ENCODE peak calls at places on chromosome 11, in seven cellular contexts. One of them, this sample, is unnamed. For H3K36me3, the result is how much of the 10 kb centered on the place peaks cover.

GRCh38 chr11:116499396-116500001 is 273.3 kb downstream of the BUD13 start:
- DNase-seq in colonic mucosa: peak
- DNase-seq in HCT116: peak
- DNase-seq in lung: peak
- DNase-seq in HepG2: peak
- DNase-seq in pancreas: peak
- DNase-seq in psoas muscle: peak
- DNase-seq in this sample: no peak

GRCh38 chr11:47847537-47847891 is 636 bp downstream of the NUP160 start:
- DNase-seq in lung: no peak
- DNase-seq in colonic mucosa: no peak
- DNase-seq in HCT116: no peak
- DNase-seq in psoas muscle: no peak
- DNase-seq in HepG2: no peak
- DNase-seq in pancreas: no peak
- DNase-seq in this sample: no peak

GRCh38 chr11:40290031-40290650 is 1169.3 kb downstream of the LRRC4C start:
- DNase-seq in HCT116: no peak
- DNase-seq in lung: no peak
- DNase-seq in HepG2: no peak
- DNase-seq in pancreas: no peak
- DNase-seq in psoas muscle: no peak
- DNase-seq in colonic mucosa: no peak
- DNase-seq in this sample: no peak

GRCh38 chr11:79493555-79494171 is 52.8 kb upstream of the TENM4 start:
- DNase-seq in HepG2: peak
- DNase-seq in colonic mucosa: peak
- DNase-seq in psoas muscle: peak
- DNase-seq in HCT116: peak
- DNase-seq in lung: peak
- DNase-seq in pancreas: peak
- DNase-seq in this sample: peak

GRCh38 chr11:115276799-115277198 is 227.4 kb downstream of the CADM1 start:
- DNase-seq in HepG2: no peak
- DNase-seq in HCT116: no peak
- DNase-seq in lung: no peak
- DNase-seq in pancreas: no peak
- DNase-seq in colonic mucosa: no peak
- DNase-seq in psoas muscle: no peak
- DNase-seq in this sample: no peak

GRCh38 chr11:12832828-12833227 is 158.6 kb downstream of the TEAD1 start:
- DNase-seq in HCT116: no peak
- DNase-seq in colonic mucosa: no peak
- DNase-seq in pancreas: no peak
- DNase-seq in HepG2: no peak
- DNase-seq in lung: no peak
- DNase-seq in psoas muscle: no peak
- DNase-seq in this sample: no peak

GRCh38 chr11:11043676-11044075 is 185.8 kb upstream of the ZBED5 start:
- DNase-seq in HepG2: no peak
- DNase-seq in psoas muscle: no peak
- DNase-seq in pancreas: no peak
- DNase-seq in colonic mucosa: no peak
- DNase-seq in lung: no peak
- DNase-seq in HCT116: no peak
- DNase-seq in this sample: no peak

GRCh38 chr11:6647282-6647679 is 8.3 kb downstream of the DCHS1 start:
- DNase-seq in psoas muscle: no peak
- DNase-seq in colonic mucosa: peak
- DNase-seq in HepG2: no peak
- DNase-seq in pancreas: no peak
- DNase-seq in HCT116: no peak
- DNase-seq in lung: no peak
- DNase-seq in this sample: no peak

GRCh38 chr11:85385561-85385960 is 241.6 kb downstream of the DLG2 start:
- DNase-seq in psoas muscle: no peak
- DNase-seq in colonic mucosa: no peak
- DNase-seq in HCT116: no peak
- DNase-seq in HepG2: no peak
- DNase-seq in pancreas: no peak
- DNase-seq in lung: no peak
- DNase-seq in this sample: no peak

GRCh38 chr11:72075109-72075508 is 5.2 kb downstream of the NUMA1 start:
- DNase-seq in lung: no peak
- DNase-seq in pancreas: no peak
- DNase-seq in colonic mucosa: no peak
- DNase-seq in HCT116: no peak
- DNase-seq in HepG2: no peak
- DNase-seq in psoas muscle: no peak
- DNase-seq in this sample: no peak

GRCh38 chr11:13271060-13271693 is 6.4 kb upstream of the BMAL1 start:
- DNase-seq in lung: no peak
- DNase-seq in HepG2: no peak
- DNase-seq in colonic mucosa: peak
- DNase-seq in pancreas: no peak
- DNase-seq in psoas muscle: no peak
- DNase-seq in HCT116: no peak
- DNase-seq in this sample: no peak

GRCh38 chr11:87445002-87445401 is 407.3 kb downstream of the TMEM135 start:
- DNase-seq in HepG2: no peak
- DNase-seq in psoas muscle: no peak
- DNase-seq in HCT116: no peak
- DNase-seq in lung: no peak
- DNase-seq in colonic mucosa: no peak
- DNase-seq in pancreas: no peak
- DNase-seq in this sample: no peak

GRCh38 chr11:48055292-48056132 is 75.2 kb downstream of the PTPRJ start:
- DNase-seq in colonic mucosa: peak
- DNase-seq in pancreas: no peak
- DNase-seq in HepG2: peak
- DNase-seq in psoas muscle: no peak
- DNase-seq in lung: peak
- DNase-seq in HCT116: no peak
- DNase-seq in this sample: peak

GRCh38 chr11:48081151-48082010 is 101.0 kb downstream of the PTPRJ start:
- DNase-seq in lung: peak
- DNase-seq in psoas muscle: peak
- DNase-seq in HCT116: no peak
- DNase-seq in colonic mucosa: no peak
- DNase-seq in pancreas: no peak
- DNase-seq in HepG2: no peak
- DNase-seq in this sample: peak

GRCh38 chr11:84788220-84788619 is 838.9 kb downstream of the DLG2 start:
- DNase-seq in lung: no peak
- DNase-seq in psoas muscle: no peak
- DNase-seq in pancreas: no peak
- DNase-seq in HepG2: no peak
- DNase-seq in HCT116: no peak
- DNase-seq in colonic mucosa: no peak
- DNase-seq in this sample: no peak

GRCh38 chr11:76788661-76789442 is 5.7 kb downstream of the TSKU start:
- DNase-seq in HepG2: peak
- DNase-seq in psoas muscle: no peak
- DNase-seq in pancreas: peak
- DNase-seq in colonic mucosa: peak
- DNase-seq in lung: peak
- DNase-seq in HCT116: peak
- DNase-seq in this sample: no peak

GRCh38 chr11:76787911-76788596 is 4.9 kb downstream of the TSKU start:
- DNase-seq in HCT116: peak
- DNase-seq in HepG2: peak
- DNase-seq in pancreas: no peak
- DNase-seq in psoas muscle: peak
- DNase-seq in colonic mucosa: peak
- DNase-seq in lung: no peak
- DNase-seq in this sample: no peak

GRCh38 chr11:76791861-76792260 is 8.7 kb downstream of the TSKU start:
- DNase-seq in HepG2: peak
- DNase-seq in psoas muscle: peak
- DNase-seq in pancreas: peak
- DNase-seq in colonic mucosa: no peak
- DNase-seq in HCT116: no peak
- DNase-seq in lung: no peak
- DNase-seq in this sample: no peak

GRCh38 chr11:76789443-76789719 is 6.2 kb downstream of the TSKU start:
- DNase-seq in pancreas: no peak
- DNase-seq in psoas muscle: no peak
- DNase-seq in HCT116: no peak
- DNase-seq in HepG2: no peak
- DNase-seq in colonic mucosa: no peak
- DNase-seq in lung: no peak
- DNase-seq in this sample: no peak

GRCh38 chr11:76790251-76790650 is 7.1 kb downstream of the TSKU start:
- DNase-seq in HCT116: no peak
- DNase-seq in colonic mucosa: no peak
- DNase-seq in HepG2: no peak
- DNase-seq in lung: no peak
- DNase-seq in pancreas: no peak
- DNase-seq in psoas muscle: no peak
- DNase-seq in this sample: no peak
- H3K4me3 ChIP-seq in HCT116: no peak
- H3K4me3 ChIP-seq in colonic mucosa: no peak
- H3K4me3 ChIP-seq in HepG2: no peak
- H3K4me3 ChIP-seq in lung: no peak
- H3K4me3 ChIP-seq in pancreas: no peak
- H3K4me3 ChIP-seq in psoas muscle: no peak
- H3K4me3 ChIP-seq in this sample: no peak

DNA sequence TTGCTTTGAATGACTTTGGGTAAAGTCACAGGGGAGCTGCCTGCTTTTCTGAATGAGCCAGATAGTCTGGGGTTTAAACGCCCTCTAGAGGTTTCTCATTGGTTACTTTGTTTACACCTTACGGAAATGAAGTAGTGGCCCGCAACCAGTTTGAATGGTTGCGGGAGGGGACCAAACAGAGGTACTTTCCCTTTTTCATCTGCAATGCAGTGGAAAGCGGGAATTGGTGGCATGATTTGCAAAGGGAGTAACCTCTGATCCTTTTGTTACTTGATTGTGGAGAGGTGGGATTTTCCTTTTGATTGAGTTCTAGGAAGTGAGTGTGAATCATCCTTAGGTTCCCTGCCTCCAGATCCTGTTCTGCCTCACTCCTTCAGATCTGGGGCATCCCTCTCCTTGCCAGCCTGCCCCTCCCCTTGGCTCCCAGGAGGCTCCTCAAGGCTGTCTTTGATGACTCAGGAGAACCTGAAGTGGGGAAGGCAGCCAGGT is 15.9 kb upstream of the GLYATL1 start:
- DNase-seq in HepG2: peak
- DNase-seq in psoas muscle: no peak
- DNase-seq in pancreas: no peak
- DNase-seq in lung: no peak
- DNase-seq in HCT116: peak
- DNase-seq in colonic mucosa: peak
- DNase-seq in this sample: peak
- TF ChIP-seq CTCF in HepG2: peak
- TF ChIP-seq CTCF in psoas muscle: no peak
- TF ChIP-seq CTCF in pancreas: peak
- TF ChIP-seq CTCF in lung: no peak
- TF ChIP-seq CTCF in HCT116: peak
- TF ChIP-seq CTCF in colonic mucosa: peak
- TF ChIP-seq CTCF in this sample: peak

DNA sequence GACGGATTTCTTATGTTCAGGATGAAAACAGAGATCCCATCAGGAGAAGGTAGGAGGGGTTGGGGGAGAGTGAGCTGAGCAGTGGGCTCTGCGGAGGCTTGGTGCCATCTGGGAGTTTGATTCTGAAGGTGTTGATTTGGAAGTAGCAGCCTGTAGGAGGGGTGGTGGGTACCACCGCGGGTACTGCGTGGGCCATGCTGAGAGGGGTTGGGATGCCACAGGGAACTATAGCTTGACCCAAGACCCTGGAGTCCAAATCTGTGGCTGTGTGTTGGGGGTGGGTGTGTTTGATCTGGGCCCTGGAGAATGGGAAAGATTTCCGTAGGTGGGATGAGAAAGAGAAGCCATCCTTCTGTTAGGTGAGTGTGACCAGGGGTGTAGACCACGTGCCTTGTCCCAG is 5.0 kb downstream of the INCENP start:
- DNase-seq in colonic mucosa: no peak
- DNase-seq in HepG2: no peak
- DNase-seq in psoas muscle: no peak
- DNase-seq in HCT116: no peak
- DNase-seq in lung: no peak
- DNase-seq in pancreas: no peak
- DNase-seq in this sample: no peak
- H3K36me3 ChIP-seq in colonic mucosa: under half
- H3K36me3 ChIP-seq in HepG2: under half
- H3K36me3 ChIP-seq in psoas muscle: under half
- H3K36me3 ChIP-seq in HCT116: under half
- H3K36me3 ChIP-seq in lung: under half
- H3K36me3 ChIP-seq in pancreas: under half
- H3K36me3 ChIP-seq in this sample: under half

DNA sequence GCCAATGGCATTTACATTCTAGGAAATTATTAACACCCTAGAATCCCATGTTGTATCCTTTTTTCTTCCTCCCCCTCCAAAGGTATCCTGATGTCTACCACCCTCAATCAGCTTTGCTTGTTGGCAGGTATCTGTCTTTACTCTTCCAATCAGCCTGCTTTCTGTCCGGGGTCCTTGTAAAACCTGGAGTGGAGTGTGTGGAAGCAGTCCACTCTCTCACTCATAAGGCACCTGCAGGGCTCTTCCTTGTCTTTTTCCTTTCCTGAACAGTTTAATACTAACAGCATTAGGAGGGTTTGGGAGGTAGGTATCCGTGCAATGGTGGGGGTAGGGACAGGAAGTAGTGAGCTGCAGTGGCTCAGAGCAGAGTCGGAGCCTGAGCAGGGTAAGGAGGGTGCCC is 193.4 kb downstream of the BARX2 start:
- DNase-seq in HCT116: no peak
- DNase-seq in pancreas: no peak
- DNase-seq in psoas muscle: no peak
- DNase-seq in lung: no peak
- DNase-seq in HepG2: no peak
- DNase-seq in colonic mucosa: no peak
- DNase-seq in this sample: no peak
- H3K4me3 ChIP-seq in HCT116: no peak
- H3K4me3 ChIP-seq in pancreas: no peak
- H3K4me3 ChIP-seq in psoas muscle: no peak
- H3K4me3 ChIP-seq in lung: no peak
- H3K4me3 ChIP-seq in HepG2: no peak
- H3K4me3 ChIP-seq in colonic mucosa: no peak
- H3K4me3 ChIP-seq in this sample: no peak

DNA sequence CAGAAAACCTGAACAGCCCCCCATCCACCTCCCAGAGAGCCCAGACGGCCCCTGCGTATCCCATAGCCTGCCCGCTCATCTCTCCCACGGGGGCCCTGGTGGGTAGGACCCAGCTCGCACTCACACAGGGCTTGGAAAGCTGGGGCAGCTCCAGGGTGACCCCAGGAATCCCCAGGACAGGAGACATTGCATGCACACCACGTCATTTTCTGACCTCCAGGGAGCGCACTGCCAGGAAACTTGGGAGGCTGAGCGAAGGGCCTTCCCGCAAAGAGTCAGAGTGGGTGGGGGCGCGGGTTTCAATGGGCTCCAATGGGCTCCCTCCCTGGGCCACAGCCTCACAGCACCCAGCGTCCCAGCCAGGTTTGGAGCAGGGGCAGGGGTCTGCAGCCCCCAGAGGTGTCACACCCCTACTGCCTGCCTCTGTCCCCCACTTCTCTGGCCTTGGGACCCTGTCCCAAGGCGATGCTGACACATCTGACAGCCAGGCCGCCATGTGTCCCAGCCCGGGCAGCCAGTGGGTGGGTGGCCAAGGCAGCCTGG is 8.2 kb upstream of the SYT8 start:
- DNase-seq in lung: no peak
- DNase-seq in HCT116: no peak
- DNase-seq in psoas muscle: peak
- DNase-seq in colonic mucosa: peak
- DNase-seq in pancreas: peak
- DNase-seq in HepG2: peak
- DNase-seq in this sample: no peak
- TF ChIP-seq CTCF in lung: no peak
- TF ChIP-seq CTCF in HCT116: peak
- TF ChIP-seq CTCF in psoas muscle: no peak
- TF ChIP-seq CTCF in colonic mucosa: no peak
- TF ChIP-seq CTCF in pancreas: no peak
- TF ChIP-seq CTCF in HepG2: peak
- TF ChIP-seq CTCF in this sample: no peak

This sample was measured in kidney epithelial cell.